ENCODE peak calls at places on chromosome 13, in seven cellular contexts. W, U, E, O, N, Y and V are unnamed samples.

GRCh38 chr13:111920306-111920931 is 146.5 kb upstream of the SOX1 start:
- DNase-seq in U (no peak), Y (no peak), O (no peak), E (no peak), N (no peak), W (no peak), V (no peak)

GRCh38 chr13:75263741-75264407 is 218.1 kb downstream of the TBC1D4 start:
- DNase-seq in W (no peak), U (no peak), E (no peak), N (no peak), Y (peak; percentile 18), O (no peak), V (no peak)

GRCh38 chr13:23707674-23708073 is 137.5 kb downstream of the TNFRSF19 start:
- DNase-seq in Y (peak; percentile 26), U (no peak), O (no peak), E (no peak), W (no peak), N (no peak), V (no peak)

GRCh38 chr13:49444517-49445395 is 682 bp downstream of the SETDB2 start:
- DNase-seq in O (peak; percentile 44), N (peak; percentile 62), U (no peak), Y (peak; percentile 97), E (no peak), W (no peak), V (peak; percentile 41)

GRCh38 chr13:43830481-43830873 is 43.7 kb upstream of the ENOX1 start:
- DNase-seq in O (no peak), E (no peak), U (no peak), W (no peak), Y (no peak), N (no peak), V (no peak)

GRCh38 chr13:105990256-105990958 is 545.1 kb downstream of the EFNB2 start:
- DNase-seq in E (no peak), U (no peak), Y (no peak), N (no peak), W (no peak), O (no peak), V (no peak)

GRCh38 chr13:73870036-73870741 is 264.0 kb downstream of the KLF12 start:
- DNase-seq in N (no peak), E (no peak), U (no peak), Y (no peak), W (no peak), O (no peak), V (no peak)

GRCh38 chr13:23391752-23392151 is 41.8 kb downstream of the SACS start:
- DNase-seq in O (no peak), W (no peak), U (no peak), E (no peak), N (no peak), Y (no peak), V (no peak)

GRCh38 chr13:32911506-32911905 is 104.7 kb upstream of the KL start:
- DNase-seq in U (peak; percentile 12), Y (peak; percentile 34), O (peak; percentile 21), W (peak; percentile 9), N (peak; percentile 2), E (no peak), V (peak; percentile 45)

GRCh38 chr13:34623331-34623730 is 318.7 kb upstream of the NBEA start:
- DNase-seq in N (no peak), W (no peak), E (no peak), O (no peak), U (no peak), Y (no peak), V (no peak)

GRCh38 chr13:26619321-26619720 is 61.8 kb downstream of the WASF3 start:
- DNase-seq in E (no peak), N (no peak), Y (no peak), O (no peak), U (no peak), W (no peak), V (no peak)

GRCh38 chr13:112672651-112673284 is 17.1 kb upstream of the ATP11A start:
- DNase-seq in U (no peak), Y (no peak), O (no peak), W (no peak), N (no peak), E (no peak), V (no peak)

GRCh38 chr13:66977156-66977555 is 253.0 kb downstream of the PCDH9 start:
- DNase-seq in Y (no peak), U (no peak), W (no peak), E (no peak), N (no peak), O (no peak), V (peak; percentile 20)

GRCh38 chr13:66503890-66504289 is 726.2 kb downstream of the PCDH9 start:
- DNase-seq in O (no peak), E (no peak), Y (no peak), N (no peak), W (no peak), U (no peak), V (no peak)

GRCh38 chr13:27918041-27918917 is 1.5 kb upstream of the PDX1 start:
- DNase-seq in Y (no peak), U (peak; percentile 37), E (no peak), N (no peak), W (no peak), O (no peak), V (no peak)

GRCh38 chr13:113802090-113802531 is 43.1 kb downstream of the TMEM255B start:
- DNase-seq in W (no peak), U (peak; percentile 75), Y (peak; percentile 27), N (no peak), E (no peak), O (no peak), V (no peak)

GRCh38 chr13:76980075-76980718 is 11.7 kb upstream of the CLN5 start:
- DNase-seq in W (peak; percentile 71), O (peak; percentile 80), Y (peak; percentile 21), N (peak; percentile 77), U (peak; percentile 96), E (peak; percentile 87), V (peak; percentile 74)